ENCODE peak calls at places on chromosomes 11 and 22, in four cellular contexts. M is K562, A is HepG2, C is HEK293T. I is an unnamed sample.

GRCh38 chr11:65502852-65503603 is 4.2 kb downstream of the MALAT1 start:
- DNase-seq in M (no peak), A (no peak), C (no peak), I (no peak)

GRCh38 chr11:15901790-15902189 is 454.6 kb downstream of the SOX6 start:
- DNase-seq in M (no peak), A (peak), C (no peak), I (no peak)

GRCh38 chr22:37259540-37260029 is 15.5 kb upstream of the RAC2 start:
- DNase-seq in M (peak), A (no peak), C (no peak), I (peak)

GRCh38 chr11:691710-692590 is 3.1 kb downstream of the DEAF1 start:
- DNase-seq in M (no peak), A (no peak), C (no peak), I (no peak)

GRCh38 chr11:34356918-34357645 is 728 bp downstream of the ABTB2 start:
- DNase-seq in M (no peak), A (no peak), C (peak), I (peak)

GRCh38 chr11:75281469-75282095 is 41.0 kb downstream of the TPBGL start:
- DNase-seq in M (no peak), A (no peak), C (no peak), I (no peak)

GRCh38 chr11:29669336-29669735 is 347.5 kb downstream of the KCNA4 start:
- DNase-seq in M (no peak), A (no peak), C (no peak), I (no peak)

GRCh38 chr11:74672956-74673895 is 58.0 kb downstream of the CHRDL2 start:
- DNase-seq in M (peak), A (no peak), C (no peak), I (no peak)

GRCh38 chr11:206516-207212 is 535 bp downstream of the BET1L start:
- DNase-seq in M (peak), A (no peak), C (peak), I (no peak)

GRCh38 chr22:27476729-27477128 is 324.8 kb downstream of the MN1 start:
- DNase-seq in M (no peak), A (no peak), C (no peak), I (no peak)

GRCh38 chr11:18368236-18368635 is 26.1 kb upstream of the LDHA start:
- DNase-seq in M (no peak), A (no peak), C (no peak), I (no peak)

GRCh38 chr11:135075740-135076139 is 663.7 kb upstream of the B3GAT1 start:
- DNase-seq in M (no peak), A (peak), C (peak), I (peak)

GRCh38 chr11:132943737-132944556 is 588.4 kb downstream of the OPCML start:
- DNase-seq in M (no peak), A (no peak), C (no peak), I (peak)

GRCh38 chr11:19848219-19848618 is 135.6 kb downstream of the NAV2 start:
- DNase-seq in M (no peak), A (no peak), C (no peak), I (no peak)

GRCh38 chr11:859394-860131 is 16.9 kb downstream of the TSPAN4 start:
- DNase-seq in M (peak), A (no peak), C (no peak), I (no peak)

GRCh38 chr11:10778217-10778970 is 27.3 kb downstream of the CTR9 start:
- DNase-seq in M (no peak), A (no peak), C (no peak), I (no peak)

GRCh38 chr11:131609921-131610320 is 239.5 kb downstream of the NTM start:
- DNase-seq in M (no peak), A (no peak), C (no peak), I (no peak)

GRCh38 chr11:131606936-131607335 is 236.5 kb downstream of the NTM start:
- DNase-seq in M (no peak), A (no peak), C (no peak), I (no peak)

GRCh38 chr11:131614514-131615085 is 244.2 kb downstream of the NTM start:
- DNase-seq in M (no peak), A (no peak), C (no peak), I (no peak)

GRCh38 chr11:131612576-131612975 is 242.2 kb downstream of the NTM start:
- DNase-seq in M (no peak), A (no peak), C (no peak), I (no peak)

DNA sequence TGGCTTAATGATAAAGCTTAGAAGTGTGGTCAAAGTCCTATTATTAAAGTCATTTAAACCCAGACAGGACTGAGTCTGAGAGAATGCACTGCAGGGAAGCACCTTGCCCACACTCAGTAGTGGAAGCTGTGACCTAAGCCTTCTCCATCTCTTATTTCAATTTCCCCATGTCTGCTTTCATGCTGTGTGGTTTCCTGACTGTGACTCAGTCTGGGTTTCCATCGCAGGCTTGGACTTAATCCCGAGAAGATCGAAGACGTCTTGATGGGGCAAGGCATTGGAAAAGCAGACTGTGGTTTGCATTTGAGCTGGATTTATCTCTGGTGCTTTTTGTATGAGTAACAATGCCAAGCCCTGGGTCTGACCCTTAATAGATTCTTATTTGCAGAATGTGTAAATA is 238.9 kb downstream of the NTM start:
- DNase-seq in M (no peak), A (no peak), C (no peak), I (no peak)
- TF ChIP-seq ELF4 in M (no peak), A (no peak), C (no peak), I (no peak)

GRCh38 chr11:46643531-46643930 is 26.2 kb downstream of the ATG13 start:
- DNase-seq in M (no peak), A (no peak), C (no peak), I (no peak)

GRCh38 chr11:46643986-46644385 is 26.6 kb downstream of the ATG13 start:
- DNase-seq in M (no peak), A (no peak), C (no peak), I (no peak)

DNA sequence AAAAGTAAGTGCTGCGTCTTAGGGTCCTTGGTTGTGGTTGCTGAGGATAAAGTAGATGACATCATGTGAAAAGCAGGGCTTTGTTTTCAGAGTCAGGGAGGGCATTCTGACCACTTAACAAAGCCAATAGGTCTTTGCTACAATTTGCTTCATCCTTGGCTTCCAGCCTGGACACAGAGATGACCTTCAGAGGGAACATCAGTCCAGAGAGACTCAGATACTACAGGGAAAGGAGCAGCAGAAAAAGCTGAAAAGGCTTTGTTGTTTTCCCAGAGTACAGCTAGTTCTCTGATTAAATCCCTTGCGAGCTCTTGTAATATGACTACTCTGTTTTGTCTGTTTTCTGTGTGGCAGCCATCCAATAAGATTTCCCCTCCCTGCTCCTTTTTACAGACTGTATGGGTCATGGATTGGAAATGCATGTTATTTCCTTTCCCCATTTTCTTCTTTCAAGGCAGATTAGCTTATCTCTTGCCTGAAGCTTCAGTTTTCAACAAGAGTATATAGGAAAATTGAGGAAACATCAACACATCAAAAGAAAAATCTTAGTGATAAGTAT is 31.9 kb downstream of the ATG13 start:
- DNase-seq in M (no peak), A (peak), C (no peak), I (no peak)
- TF ChIP-seq ELF4 in M (no peak), A (no peak), C (no peak), I (no peak)

GRCh38 chr11:104956528-104956927 is 11.8 kb downstream of the CASP4 start:
- DNase-seq in M (no peak), A (peak), C (no peak), I (no peak)
- TF ChIP-seq ELF4 in M (no peak), A (no peak), C (no peak), I (no peak)

GRCh38 chr11:60918941-60919275 is 5.0 kb downstream of the TMEM109 start:
- DNase-seq in M (no peak), A (no peak), C (no peak), I (no peak)
- TF ChIP-seq ELF4 in M (no peak), A (no peak), C (no peak), I (no peak)

I was measured in WTC11.